ENCODE peak calls at places on chromosomes 1 and 21, in four cellular contexts. N, Q, J and B are unnamed samples.

GRCh38 chr1:178055779-178056471 is 38.0 kb upstream of the RASAL2 start:
- DNase-seq in N (no peak), J (peak; percentile 37), Q (no peak), B (no peak)

GRCh38 chr1:157390646-157391045 is 161.7 kb downstream of the FCRL5 start:
- DNase-seq in N (no peak), Q (no peak), J (no peak), B (no peak)

GRCh38 chr1:208170252-208170651 is 73.9 kb downstream of the PLXNA2 start:
- DNase-seq in J (no peak), Q (no peak), N (no peak), B (no peak)

GRCh38 chr1:171616586-171616985 is 5.5 kb upstream of the MYOCOS start:
- DNase-seq in J (no peak), N (no peak), Q (no peak), B (no peak)

GRCh38 chr1:45840704-45841103 is 37.3 kb downstream of the MAST2 start:
- DNase-seq in Q (peak; percentile 50), N (no peak), J (no peak), B (peak; percentile 38)

GRCh38 chr1:50080904-50081586 is 27.7 kb upstream of the ELAVL4 start:
- DNase-seq in J (no peak), N (no peak), Q (no peak), B (no peak)

GRCh38 chr1:201480231-201481003 is 11.4 kb upstream of the PHLDA3 start:
- DNase-seq in J (peak; percentile 92), Q (peak; percentile 88), N (peak; percentile 60), B (peak; percentile 94)

GRCh38 chr1:207218512-207219352 is 102.7 kb upstream of the CD55 start:
- DNase-seq in J (no peak), N (peak; percentile 33), Q (no peak), B (no peak)

GRCh38 chr1:181113061-181113695 is 24.7 kb downstream of the IER5 start:
- DNase-seq in Q (peak; percentile 68), J (peak; percentile 63), N (no peak), B (no peak)

GRCh38 chr21:44328242-44328895 is 10.8 kb downstream of the CFAP410 start:
- DNase-seq in N (no peak), J (no peak), Q (no peak), B (no peak)

GRCh38 chr1:47468759-47469404 is 31.0 kb downstream of the FOXD2 start:
- DNase-seq in J (no peak), N (no peak), Q (no peak), B (no peak)

GRCh38 chr1:8822383-8823294 is 5.2 kb upstream of the RERE start:
- DNase-seq in N (no peak), Q (no peak), J (peak; percentile 37), B (peak; percentile 50)

GRCh38 chr21:36452281-36452680 is 27.6 kb downstream of the CLDN14 start:
- DNase-seq in J (no peak), N (no peak), Q (no peak), B (no peak)

GRCh38 chr1:205896351-205896750 is 46.4 kb upstream of the PM20D1 start:
- DNase-seq in J (no peak), Q (no peak), N (no peak), B (no peak)

GRCh38 chr1:26160527-26161407 is 1.9 kb downstream of the FAM110D start:
- DNase-seq in N (no peak), Q (no peak), J (no peak), B (peak; percentile 7)

GRCh38 chr1:58768332-58768731 is 15.5 kb downstream of the JUN start:
- DNase-seq in N (no peak), Q (no peak), J (no peak), B (no peak)

GRCh38 chr1:161069731-161070270 is at the start of gene ARHGAP30:
- DNase-seq in J (no peak), Q (peak; percentile 83), N (no peak), B (no peak)

GRCh38 chr1:161070737-161071136 is 1.0 kb upstream of the ARHGAP30 start:
- DNase-seq in Q (no peak), N (no peak), J (no peak), B (no peak)

GRCh38 chr1:161066694-161067093 is 3.0 kb downstream of the ARHGAP30 start:
- DNase-seq in J (no peak), N (no peak), Q (no peak), B (no peak)

GRCh38 chr1:161068306-161069200 is 1.1 kb downstream of the ARHGAP30 start:
- DNase-seq in J (no peak), N (no peak), Q (peak; percentile 71), B (no peak)

GRCh38 chr1:161069201-161069685 is 448 bp downstream of the ARHGAP30 start:
- DNase-seq in Q (no peak), J (no peak), N (no peak), B (no peak)
- H3K4me3 ChIP-seq in Q (peak overlapping the region; percentile 49), J (no peak overlapping the region), N (no peak overlapping the region), B (no peak overlapping the region)

GRCh38 chr1:10105484-10105883 is 72.7 kb downstream of the UBE4B start:
- DNase-seq in Q (peak; percentile 65), J (no peak), N (no peak), B (no peak)

GRCh38 chr1:10106241-10106640 is 73.5 kb downstream of the UBE4B start:
- DNase-seq in Q (peak; percentile 58), J (no peak), N (no peak), B (no peak)

GRCh38 chr1:10106756-10107479 is 74.2 kb downstream of the UBE4B start:
- DNase-seq in J (no peak), Q (no peak), N (no peak), B (no peak)

GRCh38 chr1:10103193-10103592 is 70.4 kb downstream of the UBE4B start:
- DNase-seq in Q (no peak), N (no peak), J (no peak), B (no peak)

GRCh38 chr1:10104844-10105243 is 72.1 kb downstream of the UBE4B start:
- DNase-seq in J (no peak), N (no peak), Q (no peak), B (no peak)
- H3K4me3 ChIP-seq in J (no peak overlapping the region), N (no peak overlapping the region), Q (no peak overlapping the region), B (no peak overlapping the region)

DNA sequence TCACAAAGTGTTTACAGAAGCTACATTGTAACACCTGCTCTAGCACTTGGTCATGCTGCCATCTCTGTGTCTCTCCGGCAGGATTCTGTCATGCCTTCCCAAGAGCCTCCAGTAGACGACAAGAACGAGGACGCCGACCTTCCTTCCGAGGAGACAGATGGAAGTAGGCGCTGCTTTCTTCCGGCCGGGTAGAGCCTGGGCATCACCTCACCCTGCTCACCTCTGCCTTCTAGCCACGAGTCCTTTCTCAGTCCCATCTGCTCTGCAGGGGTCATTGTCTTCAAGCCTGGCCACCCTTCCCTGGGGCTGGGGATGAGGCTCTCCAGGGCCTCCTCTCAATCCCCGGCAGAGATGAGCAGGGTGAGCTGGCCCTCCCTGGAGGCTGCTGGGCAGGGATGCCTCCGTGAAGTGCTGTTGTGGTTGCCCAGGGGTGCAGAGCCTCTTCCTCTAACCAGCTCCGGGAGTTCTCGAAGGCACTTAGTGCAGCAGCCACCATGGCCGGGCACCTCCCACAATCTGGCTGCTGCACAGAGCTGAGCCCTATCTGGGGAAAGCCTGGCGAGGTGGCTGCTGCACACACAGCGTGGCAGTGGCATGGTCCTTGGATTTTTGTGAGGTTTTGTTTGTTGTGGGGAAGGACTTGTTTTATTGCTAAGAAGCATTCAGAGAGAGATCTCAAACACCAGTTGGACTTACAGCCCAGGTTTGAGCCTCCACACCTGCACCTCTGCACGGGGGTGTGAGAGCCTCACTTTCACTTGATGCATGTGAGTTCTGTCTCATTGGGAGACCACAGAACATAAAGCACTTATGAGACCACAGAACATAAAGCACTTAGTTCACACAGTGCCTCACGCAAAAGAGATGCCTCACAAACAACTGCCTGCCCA is 48.4 kb downstream of the FAAP20 start:
- DNase-seq in Q (no peak), J (no peak), N (no peak), B (no peak)
- H3K4me3 ChIP-seq in Q (no peak overlapping the region), J (no peak overlapping the region), N (no peak overlapping the region), B (no peak overlapping the region)

DNA sequence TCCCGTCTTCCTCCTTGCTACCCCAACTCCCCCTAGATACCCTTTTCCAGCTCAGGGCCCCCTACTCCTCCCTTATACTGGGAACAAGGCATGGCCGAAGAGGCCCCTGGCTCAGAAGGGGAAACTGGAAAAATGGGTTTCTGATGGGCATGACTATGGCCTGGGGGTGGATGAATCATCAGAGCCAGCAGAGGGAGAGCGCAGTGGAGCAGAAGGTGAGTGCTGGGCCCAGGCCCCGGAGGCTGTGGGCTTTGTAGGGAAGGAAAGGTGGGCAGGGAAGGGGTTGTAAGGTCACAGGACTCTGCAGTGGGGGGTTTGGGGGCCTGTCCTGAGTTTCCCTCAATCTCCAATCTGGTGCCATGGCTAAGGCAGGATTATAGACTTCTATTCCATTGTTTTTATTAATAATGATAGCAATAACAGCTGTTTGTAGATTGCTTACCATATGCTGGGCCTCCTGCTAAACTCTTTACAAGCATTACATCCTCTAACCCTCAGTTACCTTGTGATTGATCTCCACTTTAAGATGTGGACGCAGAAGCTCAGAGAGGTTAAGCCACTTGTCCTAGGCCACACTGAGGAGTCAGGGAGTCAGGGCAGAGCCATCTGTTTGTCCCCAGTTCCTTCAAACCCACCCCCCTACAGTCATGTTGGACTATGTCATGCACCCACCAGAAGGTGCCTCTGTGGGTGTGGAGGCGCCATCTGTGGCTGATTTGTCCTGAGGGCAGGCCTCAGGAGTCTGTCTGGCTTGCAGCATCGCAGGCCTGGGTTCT is 36.2 kb upstream of the ZNF362 start:
- DNase-seq in N (no peak), J (peak; percentile 60), Q (no peak), B (no peak)
- H3K4me3 ChIP-seq in N (no peak overlapping the region), J (peak overlapping the region; percentile 42), Q (no peak overlapping the region), B (no peak overlapping the region)

GRCh38 chr1:65066379-65066765 is 81.6 kb upstream of the AK4 start:
- DNase-seq in N (no peak), Q (no peak), J (no peak), B (no peak)

GRCh38 chr1:65066766-65067490 is 81.1 kb upstream of the AK4 start:
- DNase-seq in N (peak; percentile 94), Q (peak; percentile 97), J (peak; percentile 48), B (peak; percentile 52)

GRCh38 chr1:65068202-65069011 is 79.6 kb upstream of the AK4 start:
- DNase-seq in Q (no peak), J (no peak), N (no peak), B (no peak)

GRCh38 chr1:65067491-65068201 is 80.4 kb upstream of the AK4 start:
- DNase-seq in J (peak; percentile 46), Q (peak; percentile 83), N (peak; percentile 79), B (peak; percentile 45)

GRCh38 chr1:65069186-65069585 is 78.8 kb upstream of the AK4 start:
- DNase-seq in Q (no peak), N (no peak), J (no peak), B (no peak)
- H3K4me3 ChIP-seq in Q (peak overlapping the region; percentile 94), N (peak overlapping the region; percentile 83), J (peak overlapping the region; percentile 68), B (no peak overlapping the region)

GRCh38 chr1:38476784-38477175 is 382.8 kb downstream of the RRAGC start:
- DNase-seq in Q (no peak), J (no peak), N (no peak), B (no peak)
- H3K4me3 ChIP-seq in Q (no peak overlapping the region), J (no peak overlapping the region), N (no peak overlapping the region), B (no peak overlapping the region)

DNA sequence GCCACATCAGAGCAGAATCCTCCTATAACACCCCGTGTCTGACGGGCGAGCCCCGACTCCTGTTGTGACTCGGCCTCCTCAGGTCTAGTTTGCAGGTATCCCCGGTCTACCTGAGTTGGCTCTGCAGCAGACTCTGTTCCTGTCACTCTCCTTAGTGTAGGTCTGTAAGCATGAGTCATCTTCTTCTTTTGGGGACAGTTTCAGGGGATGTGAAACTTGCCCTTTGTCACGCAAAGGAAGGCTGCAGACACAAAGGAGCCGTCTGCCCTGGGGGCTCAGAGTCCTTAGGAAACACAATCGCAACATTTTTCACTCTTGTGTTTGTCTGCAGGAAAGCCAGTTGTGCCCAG is 183.2 kb downstream of the RUNX1 start:
- DNase-seq in N (no peak), Q (no peak), J (no peak), B (no peak)
- H3K4me3 ChIP-seq in N (no peak overlapping the region), Q (no peak overlapping the region), J (peak overlapping the region; percentile 15), B (no peak overlapping the region)

GRCh38 chr1:40315795-40316594 is 1.1 kb downstream of the COL9A2 start:
- DNase-seq in N (peak; percentile 26), Q (no peak), J (no peak), B (no peak)
- H3K4me3 ChIP-seq in N (peak overlapping the region; percentile 31), Q (peak overlapping the region; percentile 51), J (peak overlapping the region; percentile 54), B (no peak overlapping the region)